ENCODE peak calls at places on chromosomes 11 and 22, in nine cellular contexts. F is H54; E is HCT116; X is prostate gland; H is stimulated activated CD8-positive, alpha-beta memory T cell treated with anti-CD3 and anti-CD28 coated beads, Interleukin-2, amount 100 ng/mL, for 1 hour; J is NCI-H82; G is GM13977; L is central memory CD4-positive, alpha-beta T cell; O is AG09319. D is an unnamed sample.
A peak's percentile ranks its signal among the peaks of the same experiment; 100 is the strongest.

GRCh38 chr22:39254789-39255298 is 10.1 kb upstream of the PDGFB start:
- DNase-seq in F (peak; percentile 74), E (no peak), X (no peak), H (no peak), J (no peak), G (peak; percentile 89), L (peak; percentile 34), O (no peak), D (peak; percentile 59)

GRCh38 chr11:34433899-34434298 is 4.8 kb upstream of the CAT start:
- DNase-seq in F (no peak), E (no peak), X (no peak), H (no peak), J (no peak), G (no peak), L (no peak), O (no peak), D (no peak)

GRCh38 chr11:61744181-61744580 is 8.3 kb upstream of the MYRF start:
- DNase-seq in F (no peak), E (no peak), X (no peak), H (no peak), J (no peak), G (no peak), L (no peak), O (no peak), D (no peak)

GRCh38 chr11:61378713-61379313 is 13.6 kb upstream of the TMEM216 start:
- DNase-seq in F (peak; percentile 75), E (no peak), X (peak; percentile 64), H (no peak), J (no peak), G (no peak), L (no peak), O (peak; percentile 93), D (no peak)

GRCh38 chr22:23071163-23072034 is 1.1 kb downstream of the GNAZ start:
- DNase-seq in F (no peak), E (no peak), X (no peak), H (no peak), J (no peak), G (no peak), L (no peak), O (no peak), D (no peak)

GRCh38 chr22:41308544-41308947 is 7.2 kb downstream of the ZC3H7B start:
- DNase-seq in F (no peak), E (no peak), X (no peak), H (no peak), J (no peak), G (no peak), L (no peak), O (no peak), D (no peak)

GRCh38 chr22:42437488-42438292 is 5.5 kb upstream of the NFAM1 start:
- DNase-seq in F (peak; percentile 50), E (peak; percentile 51), X (no peak), H (peak; percentile 76), J (peak; percentile 85), G (peak; percentile 83), L (peak; percentile 78), O (no peak), D (peak; percentile 57)

GRCh38 chr11:45650166-45651095 is 15.0 kb downstream of the CHST1 start:
- DNase-seq in F (no peak), E (no peak), X (no peak), H (no peak), J (no peak), G (no peak), L (no peak), O (no peak), D (peak; percentile 31)

GRCh38 chr22:33006220-33006954 is 51.8 kb downstream of the SYN3 start:
- DNase-seq in F (no peak), E (no peak), X (no peak), H (no peak), J (no peak), G (no peak), L (no peak), O (no peak), D (no peak)

GRCh38 chr22:20406686-20407408 is 12.9 kb downstream of the ZNF74 start:
- DNase-seq in F (no peak), E (no peak), X (no peak), H (no peak), J (no peak), G (no peak), L (no peak), O (no peak), D (no peak)

GRCh38 chr11:61835663-61836024 is 7.5 kb downstream of the FADS2 start:
- DNase-seq in F (no peak), E (no peak), X (no peak), H (no peak), J (no peak), G (no peak), L (no peak), O (no peak), D (no peak)

D was measured in 8988T.